ENCODE peak calls at places on chromosomes 13 and 19, in eight cellular contexts. G, S, Z, C, Y, T, Q and K are unnamed samples.

GRCh38 chr13:19822673-19823072 is 39.9 kb upstream of the PSPC1 start:
- DNase-seq in T (peak; percentile 58), S (no peak), Q (no peak), C (no peak), Y (no peak), G (no peak), Z (no peak), K (no peak)

GRCh38 chr19:47225746-47226425 is 5.1 kb downstream of the BBC3 start:
- DNase-seq in C (peak; percentile 92), Y (peak; percentile 78), Z (peak; percentile 96), G (peak; percentile 89), S (peak; percentile 86), Q (peak; percentile 84), T (peak; percentile 91), K (peak; percentile 99)

GRCh38 chr19:13718733-13719132 is 45.6 kb upstream of the MRI1 start:
- DNase-seq in Z (peak; percentile 63), G (peak; percentile 66), Y (peak; percentile 70), S (peak; percentile 14), T (peak; percentile 83), Q (peak; percentile 36), C (no peak), K (peak; percentile 67)

GRCh38 chr19:1910169-1910568 is 5.0 kb downstream of the ADAT3 start:
- DNase-seq in C (no peak), Y (no peak), T (peak; percentile 75), Q (no peak), S (peak; percentile 28), Z (no peak), G (no peak), K (no peak)

GRCh38 chr13:99505814-99506269 is 4.6 kb downstream of the TM9SF2 start:
- DNase-seq in C (no peak), Q (no peak), T (peak; percentile 23), S (peak; percentile 34), Z (no peak), G (peak; percentile 20), Y (no peak), K (no peak)

GRCh38 chr13:94157705-94158218 is 321.7 kb downstream of the DCT start:
- DNase-seq in T (peak; percentile 81), Z (no peak), G (no peak), S (peak; percentile 55), C (peak; percentile 64), Q (no peak), Y (no peak), K (no peak)

GRCh38 chr13:24038405-24038804 is 122.1 kb upstream of the SPATA13 start:
- DNase-seq in Q (no peak), G (peak; percentile 68), S (peak; percentile 72), C (no peak), T (peak; percentile 27), Z (no peak), Y (no peak), K (no peak)

GRCh38 chr19:41302624-41303351 is 7.2 kb upstream of the CCDC97 start:
- DNase-seq in Q (no peak), Z (no peak), Y (no peak), G (no peak), T (no peak), S (no peak), C (no peak), K (no peak)

GRCh38 chr13:63305641-63306133 is 1890.0 kb upstream of the PCDH20 start:
- DNase-seq in Z (no peak), Y (no peak), C (no peak), G (no peak), S (no peak), T (no peak), Q (peak; percentile 9), K (no peak)

GRCh38 chr19:58317481-58318072 is 9.2 kb upstream of the ZSCAN22 start:
- DNase-seq in T (no peak), Y (no peak), C (no peak), G (peak; percentile 39), S (peak; percentile 53), Q (no peak), Z (peak; percentile 68), K (no peak)

GRCh38 chr19:1874554-1875185 is 10.6 kb downstream of the ABHD17A start:
- DNase-seq in C (no peak), S (no peak), G (no peak), Q (no peak), Y (no peak), Z (no peak), T (no peak), K (no peak)